ENCODE peak calls at places on chromosomes 11 and 22, in five cellular contexts. A is lower leg skin, T is neural progenitor cell, E is ovary, V is testis. U is an unnamed sample.

GRCh38 chr11:47850337-47850736 is 2.2 kb upstream of the NUP160 start:
- DNase-seq in V (no peak), T (no peak), E (no peak), A (no peak), U (no peak)

GRCh38 chr11:70226967-70227366 is 23.9 kb downstream of the FADD start:
- DNase-seq in T (peak), V (no peak), E (no peak), A (no peak), U (no peak)

GRCh38 chr22:43537019-43537585 is 125.3 kb downstream of the MPPED1 start:
- DNase-seq in V (no peak), A (no peak), E (no peak), T (no peak), U (no peak)

GRCh38 chr11:2816941-2817421 is 68.6 kb downstream of the CDKN1C start:
- DNase-seq in V (peak), T (no peak), E (peak), A (no peak), U (no peak)

GRCh38 chr11:122784325-122785155 is 53.8 kb upstream of the CRTAM start:
- DNase-seq in T (no peak), V (peak), E (peak), A (peak), U (no peak)

GRCh38 chr22:24521791-24522245 is 26.7 kb downstream of the UPB1 start:
- DNase-seq in E (no peak), A (no peak), V (peak), T (peak), U (no peak)

GRCh38 chr22:37202706-37203105 is 9.6 kb downstream of the SSTR3 start:
- DNase-seq in T (no peak), E (no peak), A (no peak), V (no peak), U (peak)

GRCh38 chr22:44126807-44127206 is 53.9 kb upstream of the PARVG start:
- DNase-seq in E (no peak), T (no peak), V (no peak), A (no peak), U (no peak)

GRCh38 chr11:16853266-16853665 is 114.8 kb downstream of the C11orf58 start:
- DNase-seq in A (no peak), E (no peak), V (no peak), T (no peak), U (no peak)

GRCh38 chr11:134116210-134116609 is 47.3 kb downstream of the JAM3 start:
- DNase-seq in V (no peak), T (no peak), A (no peak), E (no peak), U (no peak)

GRCh38 chr22:29157759-29158535 is 47.7 kb upstream of the EMID1 start:
- DNase-seq in V (no peak), T (peak), A (no peak), E (peak), U (peak)

DNA sequence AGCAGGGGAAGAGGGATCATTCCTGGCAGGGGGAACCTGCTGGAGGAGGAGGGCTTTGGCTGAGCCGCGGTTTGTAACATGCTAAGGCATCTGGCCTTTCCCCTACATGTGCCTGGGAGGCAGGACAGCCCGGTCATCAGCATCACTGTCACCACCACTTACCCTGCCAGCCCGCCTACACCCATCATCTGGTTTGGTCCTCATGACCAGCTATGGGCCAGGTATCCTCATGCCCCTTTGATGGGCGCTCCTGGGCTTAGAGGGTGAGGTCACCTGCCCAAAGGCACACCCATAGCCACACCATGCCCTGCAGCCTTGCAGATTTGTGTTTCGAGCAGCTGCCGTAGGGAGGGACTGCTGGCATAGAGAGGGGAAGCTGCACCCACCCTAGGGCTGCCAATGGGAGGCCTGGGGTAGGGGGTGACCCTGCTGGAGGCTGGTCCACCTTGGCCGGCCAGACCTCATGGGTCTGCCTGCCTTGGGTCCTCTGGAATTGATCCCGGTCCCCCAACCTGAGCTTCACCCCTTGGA is 2.6 kb downstream of the MRGPRF start:
- DNase-seq in V (no peak), A (no peak), T (no peak), E (peak), U (peak)
- H3K4me3 ChIP-seq in V (peak), A (no peak), T (peak), E (peak), U (peak)

DNA sequence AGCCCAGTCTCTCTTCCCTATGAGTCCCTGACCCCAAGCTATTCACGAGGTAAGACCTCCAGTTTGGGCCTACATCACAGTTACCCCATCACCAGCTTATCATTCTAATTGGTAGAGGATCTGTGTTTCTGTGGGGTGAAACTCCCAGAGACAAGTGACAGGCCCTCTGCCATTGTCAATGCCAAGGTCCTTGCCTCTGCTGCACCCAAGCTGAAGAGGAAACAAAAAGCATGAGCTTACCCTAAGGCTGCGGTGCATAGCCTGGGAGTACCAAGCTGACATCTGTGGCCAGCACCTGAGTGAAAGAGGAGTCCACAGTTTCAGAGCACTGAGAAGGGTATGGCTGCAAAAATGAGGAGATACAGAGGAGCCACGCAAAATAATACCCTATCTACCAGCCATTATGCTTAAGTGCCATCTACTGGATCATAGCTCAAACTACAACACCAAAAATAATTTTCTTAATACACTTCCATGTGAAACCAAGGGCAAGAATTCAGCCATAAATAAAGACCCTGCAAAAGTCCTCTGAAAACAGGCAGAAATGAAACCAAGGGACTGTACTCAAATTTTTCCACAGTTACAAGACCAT is 62.3 kb upstream of the ANO5 start:
- DNase-seq in A (no peak), E (no peak), T (peak), V (no peak), U (no peak)
- TF ChIP-seq CTCF in A (no peak), E (no peak), T (peak), V (peak), U (no peak)

GRCh38 chr11:46827995-46828394 is 18.1 kb downstream of the CKAP5 start:
- DNase-seq in T (no peak), V (no peak), A (no peak), E (no peak), U (no peak)
- H3K4me3 ChIP-seq in T (no peak), V (no peak), A (no peak), E (no peak), U (no peak)

DNA sequence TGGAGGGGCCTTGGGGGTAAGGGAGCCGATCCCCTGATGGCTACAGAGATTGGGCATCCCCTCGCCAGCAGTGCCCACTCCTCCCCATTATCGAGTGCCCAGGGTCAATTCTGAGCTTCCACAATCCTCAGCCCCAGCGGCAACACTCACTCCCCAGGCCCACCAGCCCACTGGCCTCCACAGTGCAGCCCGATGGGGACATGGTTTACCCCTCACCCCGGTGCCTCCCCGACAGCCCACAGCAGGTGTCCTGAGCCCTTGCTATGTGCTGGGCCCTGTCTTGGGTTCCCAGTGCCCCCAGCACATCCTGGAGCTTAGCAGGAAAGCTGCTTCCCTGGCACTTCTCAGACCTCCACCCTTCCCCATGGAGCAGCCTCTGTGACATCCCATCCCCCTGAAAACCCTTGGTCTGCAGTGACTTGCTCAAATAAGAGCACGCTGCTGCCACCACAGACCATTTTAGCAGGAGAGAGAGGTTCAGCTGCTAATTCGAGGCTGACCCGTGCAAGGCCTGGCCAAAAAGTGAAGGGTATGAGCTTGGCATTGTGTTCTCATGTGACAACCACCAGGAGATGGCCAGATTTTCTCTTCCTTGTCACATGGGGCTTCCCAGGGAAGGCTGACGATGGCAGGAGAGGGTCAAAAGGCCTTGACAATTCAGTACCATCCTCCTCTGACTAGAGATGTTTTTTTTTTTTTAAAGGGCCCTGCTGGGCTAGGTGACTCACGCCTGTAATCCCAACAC is 23.6 kb downstream of the KCNJ4 start:
- DNase-seq in E (no peak), V (no peak), T (no peak), A (no peak), U (no peak)
- TF ChIP-seq CTCF in E (no peak), V (no peak), T (no peak), A (no peak), U (no peak)

DNA sequence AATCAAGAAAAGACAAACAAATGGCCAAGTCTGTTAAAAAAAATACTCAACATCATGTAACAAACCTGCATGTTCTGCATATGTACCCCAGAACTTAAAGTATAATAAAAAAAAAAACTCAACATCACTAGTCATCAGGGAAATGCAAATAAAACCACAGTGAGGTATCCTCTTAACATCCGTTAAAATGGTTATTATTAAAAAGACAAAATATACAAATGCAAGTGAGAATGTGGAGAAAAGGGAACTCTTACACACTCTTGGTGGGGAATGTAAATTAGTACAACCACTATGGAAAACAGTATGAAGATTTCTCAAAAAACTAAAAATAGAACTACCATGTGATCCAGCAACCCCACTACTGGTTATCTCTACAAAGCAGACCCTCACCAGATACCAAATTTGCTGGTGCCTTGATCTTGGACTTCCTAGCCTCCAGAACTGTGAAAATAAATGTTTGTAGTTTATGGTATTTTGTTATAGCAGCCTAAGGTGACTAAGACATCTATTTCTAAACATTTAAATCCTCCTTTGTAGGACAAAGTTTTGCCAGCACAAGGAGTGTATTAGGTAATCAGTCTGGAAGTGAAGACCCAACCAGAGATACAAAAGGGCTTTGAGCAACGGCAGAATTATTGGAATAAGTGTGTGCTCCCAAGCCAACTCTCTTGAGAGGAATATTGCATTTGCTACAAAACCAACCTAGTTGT is 32.4 kb upstream of the SCUBE2 start:
- DNase-seq in V (no peak), T (no peak), A (no peak), E (no peak), U (no peak)
- H3K4me3 ChIP-seq in V (no peak), T (no peak), A (no peak), E (no peak), U (no peak)

GRCh38 chr11:64802370-64803162 is 448 bp downstream of the MAP4K2 start:
- DNase-seq in V (peak), T (no peak), E (no peak), A (no peak), U (peak)

GRCh38 chr11:64803163-64803845 is at the start of gene MAP4K2:
- DNase-seq in A (peak), E (peak), V (peak), T (peak), U (peak)

GRCh38 chr11:64800633-64801464 is 2.2 kb downstream of the MAP4K2 start:
- DNase-seq in V (no peak), T (no peak), E (no peak), A (no peak), U (no peak)

GRCh38 chr11:64799925-64800632 is 2.9 kb downstream of the MAP4K2 start:
- DNase-seq in A (no peak), T (no peak), V (no peak), E (no peak), U (no peak)

DNA sequence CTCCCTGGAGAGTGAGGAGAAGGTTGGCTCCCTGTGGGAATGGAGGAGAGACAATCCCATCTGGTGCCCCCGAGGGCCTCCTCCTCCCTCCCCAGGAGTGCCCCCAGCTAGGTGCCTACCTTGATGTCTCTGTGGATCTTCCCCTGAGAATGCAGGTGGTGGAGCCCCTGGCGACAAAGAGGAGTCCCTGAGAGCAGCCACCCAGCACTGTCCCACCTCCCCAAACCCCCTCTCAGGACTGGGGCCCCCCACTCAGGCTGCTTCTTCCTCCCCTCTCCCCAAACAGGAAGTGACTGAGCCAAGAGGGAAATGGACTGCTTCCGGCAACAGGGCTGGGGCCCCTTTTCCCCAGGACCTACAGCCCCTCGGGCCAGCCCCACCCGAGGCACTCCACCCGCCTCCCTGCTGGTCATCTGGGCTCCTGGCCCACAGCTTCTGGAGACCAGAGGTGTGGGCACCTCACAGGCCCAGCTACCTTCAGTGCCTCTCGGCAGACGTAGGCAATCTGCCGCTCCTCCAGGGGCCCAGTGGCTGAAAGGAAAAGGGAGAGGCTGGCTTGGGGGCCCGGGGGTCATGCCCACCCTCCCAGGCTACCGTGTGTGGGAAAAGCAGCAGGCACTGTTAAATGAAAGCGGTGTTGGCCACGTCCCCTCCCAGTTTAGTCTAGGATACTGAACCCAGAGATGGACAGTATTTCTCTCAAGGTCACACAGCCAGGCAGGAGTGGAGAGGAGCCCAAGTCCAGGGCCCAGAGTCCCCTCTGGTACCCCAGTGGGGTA is 1.2 kb downstream of the MAP4K2 start:
- DNase-seq in A (no peak), E (no peak), V (no peak), T (no peak), U (no peak)
- TF ChIP-seq CTCF in A (no peak), E (no peak), V (no peak), T (no peak), U (no peak)

GRCh38 chr11:130852589-130852988 is 63.7 kb downstream of the SNX19 start:
- DNase-seq in V (no peak), E (no peak), A (no peak), T (no peak), U (no peak)
- H3K4me3 ChIP-seq in V (no peak), E (no peak), A (no peak), T (no peak), U (no peak)

GRCh38 chr11:65185869-65186341 is 4.2 kb downstream of the CAPN1 start:
- DNase-seq in V (no peak), A (no peak), T (no peak), E (no peak), U (peak)
- TF ChIP-seq CTCF in V (no peak), A (no peak), T (no peak), E (no peak), U (no peak)

GRCh38 chr11:31799036-31799793 is 11.9 kb downstream of the PAX6 start:
- DNase-seq in A (no peak), V (no peak), T (peak), E (no peak), U (no peak)
- H3K4me3 ChIP-seq in A (no peak), V (no peak), T (peak), E (no peak), U (peak)

DNA sequence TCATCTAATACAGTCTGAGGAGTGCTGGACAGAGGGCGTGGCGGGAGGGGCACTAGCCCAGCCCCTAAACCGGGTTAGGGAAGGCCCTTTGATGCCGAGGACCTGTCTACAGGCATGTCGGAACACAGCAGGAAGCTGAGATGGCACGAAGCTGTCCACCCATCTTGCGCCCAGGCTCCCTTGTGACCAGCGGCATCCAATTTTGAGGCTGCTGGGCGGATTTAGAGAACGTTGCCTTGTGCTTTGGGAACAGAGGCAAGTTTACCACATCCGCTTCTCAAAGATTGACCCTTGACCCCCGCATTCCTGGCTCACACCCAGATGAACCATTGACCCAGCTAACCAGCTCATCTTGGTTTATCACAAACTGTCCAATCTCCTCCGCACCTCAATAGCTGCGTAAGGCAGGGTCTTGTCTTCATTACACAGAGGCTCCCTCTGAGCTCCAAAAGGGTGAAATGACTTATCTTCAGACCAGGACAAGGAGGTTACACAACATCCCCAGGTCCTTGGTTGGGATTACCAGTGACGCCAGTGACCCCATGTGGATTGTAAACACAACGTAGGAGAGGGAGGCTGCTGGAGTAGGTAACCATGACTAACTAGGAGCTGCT is 4.5 kb downstream of the FAM83F start:
- DNase-seq in A (no peak), E (no peak), T (peak), V (no peak), U (no peak)
- TF ChIP-seq CTCF in A (no peak), E (no peak), T (no peak), V (no peak), U (no peak)

U was measured in suprapubic skin.